ENCODE peak calls at places on chromosomes 7 and 10, in five cellular contexts. S is testis, I is NCI-H460, M is AG04450, H is T-helper 9 cell. V is an unnamed sample.

GRCh38 chr7:99139031-99139430 is 4.9 kb downstream of the SMURF1 start:
- DNase-seq in S (no peak), I (no peak), M (no peak), H (no peak), V (no peak)

GRCh38 chr10:78164687-78165086 is 131.0 kb downstream of the RPS24 start:
- DNase-seq in S (no peak), I (no peak), M (no peak), H (no peak), V (no peak)

GRCh38 chr10:133422223-133422820 is 2.1 kb downstream of the SPRN start:
- DNase-seq in S (no peak), I (no peak), M (no peak), H (no peak), V (no peak)

GRCh38 chr7:140383954-140384713 is 14.2 kb downstream of the SLC37A3 start:
- DNase-seq in S (no peak), I (no peak), M (no peak), H (no peak), V (no peak)

GRCh38 chr10:374354-374753 is 239.1 kb downstream of the ZMYND11 start:
- DNase-seq in S (no peak), I (no peak), M (no peak), H (no peak), V (no peak)

GRCh38 chr10:92740762-92741161 is 51.0 kb downstream of the HHEX start:
- DNase-seq in S (no peak), I (no peak), M (no peak), H (no peak), V (no peak)

GRCh38 chr10:4670737-4671136 is 155.3 kb upstream of the AKR1E2 start:
- DNase-seq in S (no peak), I (no peak), M (no peak), H (no peak), V (no peak)

GRCh38 chr10:26516540-26517101 is 78.5 kb downstream of the APBB1IP start:
- DNase-seq in S (no peak), I (no peak), M (no peak), H (no peak), V (no peak)

GRCh38 chr7:80185571-80185970 is 50.9 kb downstream of the GNAI1 start:
- DNase-seq in S (no peak), I (no peak), M (no peak), H (no peak), V (no peak)

GRCh38 chr7:158569858-158570239 is 17.8 kb downstream of the PTPRN2 start:
- DNase-seq in S (peak), I (no peak), M (no peak), H (no peak), V (no peak)

GRCh38 chr7:28358423-28358868 is 53.9 kb upstream of the CREB5 start:
- DNase-seq in S (no peak), I (peak), M (peak), H (no peak), V (peak)

GRCh38 chr7:132333301-132333700 is 243.0 kb downstream of the PLXNA4 start:
- DNase-seq in S (no peak), I (no peak), M (no peak), H (no peak), V (no peak)

GRCh38 chr10:91556691-91557529 is 76.0 kb downstream of the PPP1R3C start:
- DNase-seq in S (no peak), I (no peak), M (no peak), H (no peak), V (no peak)

GRCh38 chr7:10973942-10974716 is 457 bp downstream of the PHF14 start:
- DNase-seq in S (peak), I (peak), M (no peak), H (no peak), V (no peak)

GRCh38 chr10:120402358-120402757 is 54.7 kb upstream of the PLPP4 start:
- DNase-seq in S (no peak), I (no peak), M (no peak), H (no peak), V (no peak)

GRCh38 chr7:98324782-98325181 is 43.3 kb downstream of the BRI3 start:
- DNase-seq in S (no peak), I (no peak), M (no peak), H (no peak), V (no peak)

GRCh38 chr10:28127881-28128280 is 129.0 kb upstream of the ODAD2 start:
- DNase-seq in S (no peak), I (no peak), M (no peak), H (no peak), V (no peak)

GRCh38 chr10:74922921-74923320 is 96.5 kb downstream of the KAT6B start:
- DNase-seq in S (no peak), I (no peak), M (no peak), H (no peak), V (no peak)

GRCh38 chr7:18570890-18571478 is 75.4 kb downstream of the HDAC9 start:
- DNase-seq in S (peak), I (peak), M (no peak), H (no peak), V (no peak)

V was measured in Panc1.